ENCODE peak calls at places on chromosomes 2 and 18, in four cellular contexts. One of them, this sample, is unnamed.

GRCh38 chr18:596288-596881 is 403 bp upstream of the CLUL1 start:
- DNase-seq in K562: peak
- DNase-seq in HepG2: peak
- DNase-seq in GM12878: no peak
- DNase-seq in this sample: peak

GRCh38 chr2:226647626-226648518 is 151.7 kb downstream of the IRS1 start:
- DNase-seq in GM12878: no peak
- DNase-seq in K562: no peak
- DNase-seq in HepG2: no peak
- DNase-seq in this sample: no peak

GRCh38 chr2:174331731-174332606 is 2.8 kb upstream of the SP9 start:
- DNase-seq in GM12878: no peak
- DNase-seq in HepG2: no peak
- DNase-seq in K562: no peak
- DNase-seq in this sample: peak

GRCh38 chr2:46570396-46570795 is 91.0 kb downstream of the TMEM247 start:
- DNase-seq in HepG2: no peak
- DNase-seq in GM12878: no peak
- DNase-seq in K562: no peak
- DNase-seq in this sample: no peak

GRCh38 chr18:24959100-24959499 is 392.9 kb downstream of the ZNF521 start:
- DNase-seq in K562: no peak
- DNase-seq in HepG2: no peak
- DNase-seq in GM12878: no peak
- DNase-seq in this sample: peak

GRCh38 chr2:215598376-215598975 is 162.6 kb upstream of the FN1 start:
- DNase-seq in GM12878: no peak
- DNase-seq in HepG2: no peak
- DNase-seq in K562: peak
- DNase-seq in this sample: no peak

GRCh38 chr2:2831656-2832055 is 500.6 kb upstream of the MYT1L start:
- DNase-seq in GM12878: no peak
- DNase-seq in HepG2: no peak
- DNase-seq in K562: no peak
- DNase-seq in this sample: no peak

GRCh38 chr2:3611611-3612010 is 16.7 kb downstream of the COLEC11 start:
- DNase-seq in GM12878: no peak
- DNase-seq in K562: no peak
- DNase-seq in HepG2: no peak
- DNase-seq in this sample: no peak

GRCh38 chr2:10187661-10188060 is 65.1 kb downstream of the RRM2 start:
- DNase-seq in GM12878: no peak
- DNase-seq in K562: no peak
- DNase-seq in HepG2: no peak
- DNase-seq in this sample: no peak

GRCh38 chr2:15677141-15677911 is 85.7 kb downstream of the DDX1 start:
- DNase-seq in HepG2: no peak
- DNase-seq in K562: no peak
- DNase-seq in GM12878: no peak
- DNase-seq in this sample: peak

GRCh38 chr18:23943104-23943503 is 71.5 kb upstream of the TTC39C start:
- DNase-seq in K562: no peak
- DNase-seq in GM12878: peak
- DNase-seq in HepG2: no peak
- DNase-seq in this sample: no peak

GRCh38 chr2:227627769-227628168 is 10.5 kb downstream of the SCYGR4 start:
- DNase-seq in HepG2: no peak
- DNase-seq in K562: no peak
- DNase-seq in GM12878: peak
- DNase-seq in this sample: no peak

GRCh38 chr2:20067992-20068727 is 16.7 kb upstream of the LAPTM4A start:
- DNase-seq in GM12878: no peak
- DNase-seq in K562: no peak
- DNase-seq in HepG2: no peak
- DNase-seq in this sample: no peak

GRCh38 chr2:36854241-36854640 is 112.1 kb downstream of the STRN start:
- DNase-seq in HepG2: no peak
- DNase-seq in K562: no peak
- DNase-seq in GM12878: no peak
- DNase-seq in this sample: no peak

GRCh38 chr2:149418065-149418464 is 87.7 kb downstream of the LYPD6 start:
- DNase-seq in HepG2: no peak
- DNase-seq in K562: no peak
- DNase-seq in GM12878: no peak
- DNase-seq in this sample: no peak

GRCh38 chr2:3575534-3576324 is 669 bp downstream of the RPS7 start:
- DNase-seq in HepG2: no peak
- DNase-seq in K562: peak
- DNase-seq in GM12878: no peak
- DNase-seq in this sample: no peak

GRCh38 chr2:59301466-59302402 is 1060.6 kb upstream of the FANCL start:
- DNase-seq in K562: peak
- DNase-seq in HepG2: peak
- DNase-seq in GM12878: no peak
- DNase-seq in this sample: peak

GRCh38 chr2:130813722-130814121 is 23.0 kb upstream of the ARHGEF4 start:
- DNase-seq in GM12878: no peak
- DNase-seq in K562: no peak
- DNase-seq in HepG2: no peak
- DNase-seq in this sample: no peak

GRCh38 chr2:179336782-179337534 is 72.3 kb upstream of the SESTD1 start:
- DNase-seq in GM12878: no peak
- DNase-seq in HepG2: no peak
- DNase-seq in K562: no peak
- DNase-seq in this sample: no peak

GRCh38 chr2:199348871-199349270 is 108.9 kb downstream of the SATB2 start:
- DNase-seq in HepG2: no peak
- DNase-seq in GM12878: no peak
- DNase-seq in K562: no peak
- DNase-seq in this sample: no peak

GRCh38 chr2:108923019-108923700 is 65.9 kb downstream of the EDAR start:
- DNase-seq in K562: no peak
- DNase-seq in GM12878: no peak
- DNase-seq in HepG2: no peak
- DNase-seq in this sample: no peak

GRCh38 chr2:127094509-127095366 is 12.2 kb downstream of the BIN1 start:
- DNase-seq in HepG2: no peak
- DNase-seq in GM12878: no peak
- DNase-seq in K562: peak
- DNase-seq in this sample: peak

GRCh38 chr2:45651415-45652089 is at the start of gene PRKCE:
- DNase-seq in K562: no peak
- DNase-seq in GM12878: no peak
- DNase-seq in HepG2: no peak
- DNase-seq in this sample: peak

GRCh38 chr2:128444044-128444771 is 125.5 kb upstream of the HS6ST1 start:
- DNase-seq in GM12878: no peak
- DNase-seq in HepG2: no peak
- DNase-seq in K562: no peak
- DNase-seq in this sample: no peak

GRCh38 chr2:240368746-240369724 is 66.4 kb upstream of the GPC1 start:
- DNase-seq in GM12878: no peak
- DNase-seq in K562: no peak
- DNase-seq in HepG2: no peak
- DNase-seq in this sample: no peak

GRCh38 chr2:232903989-232904388 is 33.9 kb downstream of the SNORC start:
- DNase-seq in HepG2: no peak
- DNase-seq in GM12878: no peak
- DNase-seq in K562: no peak
- DNase-seq in this sample: no peak

GRCh38 chr2:112767693-112768380 is 3.4 kb upstream of the CKAP2L start:
- DNase-seq in HepG2: no peak
- DNase-seq in GM12878: no peak
- DNase-seq in K562: no peak
- DNase-seq in this sample: no peak

GRCh38 chr2:194383404-194383803 is 1273.6 kb upstream of the SLC39A10 start:
- DNase-seq in HepG2: no peak
- DNase-seq in GM12878: no peak
- DNase-seq in K562: no peak
- DNase-seq in this sample: no peak

GRCh38 chr18:79519751-79520472 is 124.2 kb downstream of the NFATC1 start:
- DNase-seq in K562: peak
- DNase-seq in HepG2: no peak
- DNase-seq in GM12878: no peak
- DNase-seq in this sample: no peak

GRCh38 chr2:187875836-187876235 is 321.6 kb upstream of the TFPI start:
- DNase-seq in GM12878: no peak
- DNase-seq in K562: no peak
- DNase-seq in HepG2: no peak
- DNase-seq in this sample: no peak

GRCh38 chr2:28656937-28657615 is 94.6 kb upstream of the PPP1CB start:
- DNase-seq in HepG2: peak
- DNase-seq in K562: no peak
- DNase-seq in GM12878: no peak
- DNase-seq in this sample: no peak

DNA sequence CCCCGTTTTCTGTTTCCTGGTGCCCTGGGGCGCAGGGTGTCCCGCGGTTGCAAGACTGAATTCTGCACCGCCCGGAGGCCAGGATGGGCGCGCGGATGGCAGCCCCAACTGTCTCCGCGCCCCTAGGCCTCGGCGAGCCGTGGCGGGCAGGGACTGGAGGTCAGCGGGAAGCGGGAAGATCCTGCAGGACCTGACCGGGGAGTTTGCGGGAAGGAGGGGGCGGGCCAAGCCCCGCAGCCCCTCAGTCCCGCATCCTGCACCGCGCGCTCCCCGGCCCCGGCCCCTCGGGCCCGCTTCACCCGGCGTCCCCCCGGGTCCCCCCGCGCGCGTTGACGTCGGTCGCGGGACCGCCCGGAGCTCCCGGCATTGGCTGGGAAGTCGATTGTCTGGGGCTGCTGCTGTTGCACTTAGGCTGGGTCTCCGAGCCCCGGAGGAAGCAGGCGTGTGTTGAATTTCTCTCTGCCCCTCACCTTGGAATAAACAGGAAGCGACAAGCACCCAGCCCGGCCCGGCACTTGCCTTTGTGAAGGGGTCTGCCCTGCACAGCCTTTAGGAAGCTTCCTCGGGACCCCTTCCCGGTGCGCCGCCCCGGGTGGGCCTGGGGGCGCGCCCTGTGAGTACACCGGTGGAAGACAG is at the start of gene LDLRAD4:
- DNase-seq in GM12878: no peak
- DNase-seq in HepG2: no peak
- DNase-seq in K562: no peak
- DNase-seq in this sample: peak
- TF ChIP-seq BHLHE40 in GM12878: no peak
- TF ChIP-seq BHLHE40 in HepG2: no peak
- TF ChIP-seq BHLHE40 in K562: no peak
- TF ChIP-seq BHLHE40 in this sample: no peak

GRCh38 chr18:48997985-48998831 is 47.4 kb upstream of the SMAD7 start:
- DNase-seq in HepG2: peak
- DNase-seq in K562: peak
- DNase-seq in GM12878: no peak
- DNase-seq in this sample: peak
- TF ChIP-seq FOXK2 in HepG2: no peak
- TF ChIP-seq FOXK2 in K562: no peak
- TF ChIP-seq FOXK2 in GM12878: no peak
- TF ChIP-seq FOXK2 in this sample: no peak

GRCh38 chr2:85861650-85862049 is 27.1 kb downstream of the ST3GAL5 start:
- DNase-seq in HepG2: no peak
- DNase-seq in K562: no peak
- DNase-seq in GM12878: no peak
- DNase-seq in this sample: no peak

GRCh38 chr2:85861180-85861579 is 27.6 kb downstream of the ST3GAL5 start:
- DNase-seq in GM12878: peak
- DNase-seq in HepG2: no peak
- DNase-seq in K562: no peak
- DNase-seq in this sample: no peak

GRCh38 chr2:85864654-85865053 is 24.1 kb downstream of the ST3GAL5 start:
- DNase-seq in HepG2: no peak
- DNase-seq in GM12878: no peak
- DNase-seq in K562: no peak
- DNase-seq in this sample: no peak

GRCh38 chr2:85865539-85866164 is 23.1 kb downstream of the ST3GAL5 start:
- DNase-seq in GM12878: peak
- DNase-seq in HepG2: no peak
- DNase-seq in K562: no peak
- DNase-seq in this sample: no peak

GRCh38 chr2:85862426-85862825 is 26.4 kb downstream of the ST3GAL5 start:
- DNase-seq in K562: no peak
- DNase-seq in GM12878: no peak
- DNase-seq in HepG2: no peak
- DNase-seq in this sample: no peak
- TF ChIP-seq FOXM1 in K562: no peak
- TF ChIP-seq FOXM1 in GM12878: no peak
- TF ChIP-seq FOXM1 in HepG2: no peak
- TF ChIP-seq FOXM1 in this sample: no peak

DNA sequence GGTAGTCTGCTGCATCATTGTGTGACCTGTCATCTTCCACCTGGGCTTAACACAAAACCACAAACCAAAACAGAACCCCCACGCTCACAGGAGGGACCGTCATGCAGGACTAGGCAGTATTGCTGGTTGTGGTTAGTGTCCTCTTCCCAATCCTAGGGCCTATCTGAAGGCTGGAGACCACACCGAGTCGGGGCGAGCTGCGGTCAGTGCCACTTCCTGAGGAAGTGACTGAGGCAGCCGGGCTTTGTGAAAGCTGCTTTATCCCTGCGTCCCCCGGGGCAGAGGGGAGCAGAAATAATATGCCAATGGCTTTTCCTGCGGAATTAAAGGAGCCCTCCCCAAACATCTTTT is 22.9 kb downstream of the ZNF532 start:
- DNase-seq in HepG2: no peak
- DNase-seq in K562: no peak
- DNase-seq in GM12878: peak
- DNase-seq in this sample: no peak
- TF ChIP-seq BHLHE40 in HepG2: no peak
- TF ChIP-seq BHLHE40 in K562: no peak
- TF ChIP-seq BHLHE40 in GM12878: no peak
- TF ChIP-seq BHLHE40 in this sample: no peak

GRCh38 chr2:100107440-100107839 is 35.0 kb downstream of the AFF3 start:
- DNase-seq in GM12878: no peak
- DNase-seq in K562: no peak
- DNase-seq in HepG2: no peak
- DNase-seq in this sample: no peak
- TF ChIP-seq FOXK2 in GM12878: no peak
- TF ChIP-seq FOXK2 in K562: no peak
- TF ChIP-seq FOXK2 in HepG2: no peak
- TF ChIP-seq FOXK2 in this sample: no peak

DNA sequence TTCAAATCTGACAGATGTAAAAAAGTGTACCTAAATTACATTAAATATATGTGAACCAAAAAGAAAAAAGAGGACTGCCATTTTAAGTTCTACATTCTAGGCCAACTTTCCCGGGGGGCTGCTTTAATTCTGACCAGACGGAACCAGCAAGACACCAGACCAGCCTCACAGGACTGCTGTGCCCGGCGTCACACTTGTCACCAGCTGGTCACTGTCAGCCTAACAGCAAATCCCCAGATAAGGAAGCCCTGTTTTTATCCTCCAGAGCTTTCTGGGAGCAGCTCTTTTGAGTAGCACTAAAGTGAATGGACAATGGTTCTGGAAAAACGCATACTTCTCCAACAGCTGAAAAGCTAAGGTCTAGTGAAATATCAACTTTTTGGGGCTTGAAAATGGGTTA is 35.6 kb downstream of the CYB5A start:
- DNase-seq in GM12878: no peak
- DNase-seq in K562: no peak
- DNase-seq in HepG2: no peak
- DNase-seq in this sample: no peak
- TF ChIP-seq FOXM1 in GM12878: no peak
- TF ChIP-seq FOXM1 in K562: no peak
- TF ChIP-seq FOXM1 in HepG2: no peak
- TF ChIP-seq FOXM1 in this sample: no peak

This sample was measured in HEK293T.